ENCODE peak calls at places on chromosomes 13 and 19, in four cellular contexts. One of them, this sample, is unnamed. For H3K4me1, the result is how much of the 10 kb centered on the place peaks cover.

GRCh38 chr19:4009990-4010807 is 2.7 kb downstream of the PIAS4 start:
- DNase-seq in endothelial cell of umbilical vein: no peak
- DNase-seq in mammary epithelial cell: no peak
- DNase-seq in Panc1: no peak
- DNase-seq in this sample: no peak

GRCh38 chr19:19619849-19620210 is 1.3 kb upstream of the PBX4 start:
- DNase-seq in Panc1: no peak
- DNase-seq in mammary epithelial cell: no peak
- DNase-seq in endothelial cell of umbilical vein: no peak
- DNase-seq in this sample: no peak

GRCh38 chr13:62092949-62093348 is 677.3 kb upstream of the PCDH20 start:
- DNase-seq in endothelial cell of umbilical vein: no peak
- DNase-seq in mammary epithelial cell: no peak
- DNase-seq in Panc1: no peak
- DNase-seq in this sample: no peak

GRCh38 chr19:54554896-54555295 is 18.7 kb upstream of the LILRA2 start:
- DNase-seq in endothelial cell of umbilical vein: no peak
- DNase-seq in Panc1: no peak
- DNase-seq in mammary epithelial cell: no peak
- DNase-seq in this sample: no peak

GRCh38 chr13:25276748-25277147 is 10.5 kb downstream of the MTMR6 start:
- DNase-seq in endothelial cell of umbilical vein: no peak
- DNase-seq in mammary epithelial cell: peak
- DNase-seq in Panc1: no peak
- DNase-seq in this sample: no peak

GRCh38 chr13:76944457-76944856 is 3.9 kb upstream of the ACOD1 start:
- DNase-seq in endothelial cell of umbilical vein: no peak
- DNase-seq in Panc1: no peak
- DNase-seq in mammary epithelial cell: peak
- DNase-seq in this sample: no peak

GRCh38 chr13:55967055-55967454 is 1173.7 kb upstream of the PRR20A start:
- DNase-seq in mammary epithelial cell: no peak
- DNase-seq in Panc1: no peak
- DNase-seq in endothelial cell of umbilical vein: no peak
- DNase-seq in this sample: no peak

GRCh38 chr19:45444318-45445041 is 20.8 kb upstream of the ERCC1 start:
- DNase-seq in Panc1: no peak
- DNase-seq in endothelial cell of umbilical vein: peak
- DNase-seq in mammary epithelial cell: peak
- DNase-seq in this sample: peak

GRCh38 chr19:42366676-42367075 is 23.4 kb downstream of the CNFN start:
- DNase-seq in endothelial cell of umbilical vein: no peak
- DNase-seq in Panc1: no peak
- DNase-seq in mammary epithelial cell: no peak
- DNase-seq in this sample: no peak

GRCh38 chr13:68927387-68928026 is 1180.1 kb upstream of the ATXN8OS start:
- DNase-seq in Panc1: peak
- DNase-seq in mammary epithelial cell: no peak
- DNase-seq in endothelial cell of umbilical vein: peak
- DNase-seq in this sample: no peak

GRCh38 chr19:52981329-52981728 is 18.6 kb upstream of the ZNF816 start:
- DNase-seq in Panc1: no peak
- DNase-seq in endothelial cell of umbilical vein: no peak
- DNase-seq in mammary epithelial cell: no peak
- DNase-seq in this sample: no peak

GRCh38 chr19:40521276-40521675 is 54.5 kb downstream of the SPTBN4 start:
- DNase-seq in endothelial cell of umbilical vein: no peak
- DNase-seq in mammary epithelial cell: no peak
- DNase-seq in Panc1: no peak
- DNase-seq in this sample: no peak

GRCh38 chr13:76053181-76053580 is 417.1 kb downstream of the LMO7 start:
- DNase-seq in endothelial cell of umbilical vein: no peak
- DNase-seq in mammary epithelial cell: peak
- DNase-seq in Panc1: no peak
- DNase-seq in this sample: no peak

GRCh38 chr19:43229315-43229714 is 23.9 kb upstream of the PSG4 start:
- DNase-seq in endothelial cell of umbilical vein: no peak
- DNase-seq in mammary epithelial cell: peak
- DNase-seq in Panc1: no peak
- DNase-seq in this sample: no peak

GRCh38 chr19:1182068-1182467 is 8.0 kb upstream of the SBNO2 start:
- DNase-seq in endothelial cell of umbilical vein: no peak
- DNase-seq in mammary epithelial cell: no peak
- DNase-seq in Panc1: no peak
- DNase-seq in this sample: no peak

GRCh38 chr19:31140717-31141116 is 208.5 kb downstream of the TSHZ3 start:
- DNase-seq in endothelial cell of umbilical vein: no peak
- DNase-seq in Panc1: no peak
- DNase-seq in mammary epithelial cell: no peak
- DNase-seq in this sample: no peak

GRCh38 chr13:43693639-43694038 is 93.1 kb downstream of the ENOX1 start:
- DNase-seq in mammary epithelial cell: no peak
- DNase-seq in Panc1: no peak
- DNase-seq in endothelial cell of umbilical vein: no peak
- DNase-seq in this sample: no peak

GRCh38 chr19:48772503-48772953 is 17.2 kb downstream of the FGF21 start:
- DNase-seq in Panc1: no peak
- DNase-seq in mammary epithelial cell: no peak
- DNase-seq in endothelial cell of umbilical vein: peak
- DNase-seq in this sample: no peak

GRCh38 chr19:23957660-23958281 is 43.1 kb downstream of the ZNF726 start:
- DNase-seq in mammary epithelial cell: peak
- DNase-seq in endothelial cell of umbilical vein: no peak
- DNase-seq in Panc1: peak
- DNase-seq in this sample: peak

GRCh38 chr19:34308381-34309367 is 54.3 kb downstream of the GARRE1 start:
- DNase-seq in mammary epithelial cell: no peak
- DNase-seq in Panc1: no peak
- DNase-seq in endothelial cell of umbilical vein: no peak
- DNase-seq in this sample: no peak

GRCh38 chr19:38024991-38025716 is 118.1 kb downstream of the SIPA1L3 start:
- DNase-seq in mammary epithelial cell: no peak
- DNase-seq in endothelial cell of umbilical vein: no peak
- DNase-seq in Panc1: no peak
- DNase-seq in this sample: no peak

GRCh38 chr19:44142014-44142523 is 715 bp downstream of the ZNF234 start:
- DNase-seq in Panc1: no peak
- DNase-seq in mammary epithelial cell: peak
- DNase-seq in endothelial cell of umbilical vein: peak
- DNase-seq in this sample: peak

GRCh38 chr19:8396563-8397203 is 6.5 kb downstream of the RAB11B start:
- DNase-seq in mammary epithelial cell: peak
- DNase-seq in Panc1: peak
- DNase-seq in endothelial cell of umbilical vein: peak
- DNase-seq in this sample: peak

GRCh38 chr19:2455481-2456300 is 1.1 kb downstream of the LMNB2 start:
- DNase-seq in mammary epithelial cell: peak
- DNase-seq in Panc1: no peak
- DNase-seq in endothelial cell of umbilical vein: no peak
- DNase-seq in this sample: peak

GRCh38 chr19:2454199-2454961 is 2.4 kb downstream of the LMNB2 start:
- DNase-seq in Panc1: no peak
- DNase-seq in endothelial cell of umbilical vein: no peak
- DNase-seq in mammary epithelial cell: no peak
- DNase-seq in this sample: no peak

GRCh38 chr19:2454962-2455409 is 1.8 kb downstream of the LMNB2 start:
- DNase-seq in mammary epithelial cell: no peak
- DNase-seq in endothelial cell of umbilical vein: no peak
- DNase-seq in Panc1: no peak
- DNase-seq in this sample: no peak

GRCh38 chr19:2451741-2452140 is 5.0 kb downstream of the LMNB2 start:
- DNase-seq in endothelial cell of umbilical vein: no peak
- DNase-seq in Panc1: no peak
- DNase-seq in mammary epithelial cell: no peak
- DNase-seq in this sample: no peak

GRCh38 chr19:2453431-2454025 is 3.2 kb downstream of the LMNB2 start:
- DNase-seq in mammary epithelial cell: no peak
- DNase-seq in Panc1: no peak
- DNase-seq in endothelial cell of umbilical vein: no peak
- DNase-seq in this sample: no peak
- H3K4me3 ChIP-seq in mammary epithelial cell: no peak
- H3K4me3 ChIP-seq in Panc1: no peak
- H3K4me3 ChIP-seq in endothelial cell of umbilical vein: no peak
- H3K4me3 ChIP-seq in this sample: no peak

GRCh38 chr13:24175847-24176246 is 15.3 kb downstream of the SPATA13 start:
- DNase-seq in mammary epithelial cell: no peak
- DNase-seq in Panc1: no peak
- DNase-seq in endothelial cell of umbilical vein: no peak
- DNase-seq in this sample: no peak
- H3K4me1 ChIP-seq in mammary epithelial cell: under half
- H3K4me1 ChIP-seq in Panc1: under half
- H3K4me1 ChIP-seq in endothelial cell of umbilical vein: under half
- H3K4me1 ChIP-seq in this sample: under half

DNA sequence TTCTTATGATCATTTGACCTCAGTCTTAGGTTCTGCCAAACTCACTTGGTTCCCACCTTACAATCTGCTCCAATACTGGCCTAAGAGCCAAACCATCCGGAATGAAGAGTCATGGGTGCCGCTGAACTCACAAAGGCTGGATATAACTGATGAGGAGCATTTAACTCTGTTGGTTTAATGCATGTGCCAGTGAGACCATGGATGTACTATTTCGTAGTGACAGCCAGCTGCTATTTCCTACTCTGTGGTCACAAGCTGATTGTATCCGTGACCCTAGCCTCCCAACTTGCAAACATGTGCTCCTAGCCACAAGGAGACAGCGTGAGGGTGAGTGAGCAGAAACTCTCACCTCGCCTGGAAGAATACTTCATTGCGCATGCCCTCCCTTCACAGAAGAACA is 67.0 kb upstream of the RAP2A start:
- DNase-seq in Panc1: no peak
- DNase-seq in endothelial cell of umbilical vein: no peak
- DNase-seq in mammary epithelial cell: no peak
- DNase-seq in this sample: no peak
- H3K27ac ChIP-seq in Panc1: peak
- H3K27ac ChIP-seq in endothelial cell of umbilical vein: no peak
- H3K27ac ChIP-seq in mammary epithelial cell: no peak
- H3K27ac ChIP-seq in this sample: no peak

GRCh38 chr19:18173054-18173571 is 500 bp upstream of the IFI30 start:
- DNase-seq in mammary epithelial cell: no peak
- DNase-seq in Panc1: no peak
- DNase-seq in endothelial cell of umbilical vein: no peak
- DNase-seq in this sample: no peak

GRCh38 chr19:18176367-18177310 is 3.0 kb downstream of the IFI30 start:
- DNase-seq in Panc1: no peak
- DNase-seq in mammary epithelial cell: no peak
- DNase-seq in endothelial cell of umbilical vein: no peak
- DNase-seq in this sample: no peak

GRCh38 chr19:18172331-18173053 is 1.1 kb upstream of the IFI30 start:
- DNase-seq in mammary epithelial cell: no peak
- DNase-seq in Panc1: no peak
- DNase-seq in endothelial cell of umbilical vein: no peak
- DNase-seq in this sample: no peak

GRCh38 chr19:18173572-18174294 is at the start of gene IFI30:
- DNase-seq in Panc1: no peak
- DNase-seq in mammary epithelial cell: no peak
- DNase-seq in endothelial cell of umbilical vein: peak
- DNase-seq in this sample: peak

GRCh38 chr19:18174983-18175382 is 1.4 kb downstream of the IFI30 start:
- DNase-seq in endothelial cell of umbilical vein: no peak
- DNase-seq in Panc1: no peak
- DNase-seq in mammary epithelial cell: no peak
- DNase-seq in this sample: no peak
- H3K4me3 ChIP-seq in endothelial cell of umbilical vein: no peak
- H3K4me3 ChIP-seq in Panc1: peak
- H3K4me3 ChIP-seq in mammary epithelial cell: peak
- H3K4me3 ChIP-seq in this sample: no peak

DNA sequence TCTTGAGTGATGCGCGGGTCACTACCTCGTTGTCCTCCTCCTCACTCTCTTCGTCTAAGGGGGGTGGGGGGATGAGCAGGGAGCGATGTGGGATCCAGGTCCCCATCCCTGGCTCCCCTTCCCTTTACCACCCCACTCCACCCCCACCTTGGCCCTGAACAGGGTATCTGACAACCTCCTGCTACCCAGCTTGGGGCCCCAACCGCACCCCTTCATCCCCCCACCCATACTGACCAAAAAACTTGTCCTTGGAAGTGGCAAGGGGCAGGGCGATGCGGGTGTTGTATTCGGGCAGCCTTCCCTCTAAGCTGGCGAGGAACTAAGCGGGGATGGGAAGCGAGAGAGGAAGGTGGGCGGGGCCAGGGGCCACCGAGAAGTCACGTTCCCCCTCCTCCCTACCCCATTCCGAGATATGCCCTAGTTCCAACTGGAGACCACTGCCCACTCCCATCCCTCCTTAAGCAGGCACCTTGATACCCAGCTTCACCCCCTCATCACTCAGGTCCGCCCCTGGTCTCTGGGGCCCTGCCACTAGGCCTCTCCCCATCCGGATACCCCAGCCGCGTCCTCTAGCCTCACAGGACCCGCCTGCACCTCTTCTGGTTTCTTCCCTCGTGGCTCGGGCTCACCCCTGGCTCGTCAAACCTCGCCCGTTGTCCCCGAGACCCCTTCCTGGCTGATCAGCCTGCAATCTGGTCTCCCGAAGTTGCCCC is 1.9 kb upstream of the RGL3 start:
- DNase-seq in mammary epithelial cell: no peak
- DNase-seq in Panc1: no peak
- DNase-seq in endothelial cell of umbilical vein: no peak
- DNase-seq in this sample: no peak
- H3K4me1 ChIP-seq in mammary epithelial cell: under half
- H3K4me1 ChIP-seq in Panc1: under half
- H3K4me1 ChIP-seq in endothelial cell of umbilical vein: under half
- H3K4me1 ChIP-seq in this sample: under half

GRCh38 chr13:80705371-80706163 is 364.6 kb upstream of the SPRY2 start:
- DNase-seq in endothelial cell of umbilical vein: no peak
- DNase-seq in Panc1: no peak
- DNase-seq in mammary epithelial cell: no peak
- DNase-seq in this sample: no peak
- H3K27ac ChIP-seq in endothelial cell of umbilical vein: no peak
- H3K27ac ChIP-seq in Panc1: no peak
- H3K27ac ChIP-seq in mammary epithelial cell: no peak
- H3K27ac ChIP-seq in this sample: no peak

GRCh38 chr13:66835040-66835628 is 395.0 kb downstream of the PCDH9 start:
- DNase-seq in mammary epithelial cell: no peak
- DNase-seq in endothelial cell of umbilical vein: peak
- DNase-seq in Panc1: no peak
- DNase-seq in this sample: peak
- H3K4me3 ChIP-seq in mammary epithelial cell: no peak
- H3K4me3 ChIP-seq in endothelial cell of umbilical vein: no peak
- H3K4me3 ChIP-seq in Panc1: no peak
- H3K4me3 ChIP-seq in this sample: no peak

GRCh38 chr19:46974181-46974580 is 45.5 kb upstream of the NPAS1 start:
- DNase-seq in endothelial cell of umbilical vein: no peak
- DNase-seq in mammary epithelial cell: no peak
- DNase-seq in Panc1: no peak
- DNase-seq in this sample: no peak
- H3K4me1 ChIP-seq in endothelial cell of umbilical vein: under half
- H3K4me1 ChIP-seq in mammary epithelial cell: under half
- H3K4me1 ChIP-seq in Panc1: under half
- H3K4me1 ChIP-seq in this sample: under half